ENCODE peak calls at places on chromosomes 2 and 18, in seven cellular contexts. One of them, this sample, is unnamed.

GRCh38 chr2:134124047-134124753 is 129.7 kb upstream of the MGAT5 start:
- DNase-seq in tibial nerve: no peak
- DNase-seq in fibroblast of lung: peak; percentile 28
- DNase-seq in left ventricle myocardium inferior: no peak
- DNase-seq in mesendoderm: no peak
- DNase-seq in GM23248: no peak
- DNase-seq in HCT116: no peak
- DNase-seq in this sample: no peak

GRCh38 chr2:71674158-71674807 is 220.9 kb downstream of the DYSF start:
- DNase-seq in left ventricle myocardium inferior: no peak
- DNase-seq in tibial nerve: no peak
- DNase-seq in fibroblast of lung: no peak
- DNase-seq in mesendoderm: no peak
- DNase-seq in HCT116: no peak
- DNase-seq in GM23248: no peak
- DNase-seq in this sample: no peak

GRCh38 chr18:62101236-62101635 is 85.6 kb downstream of the PIGN start:
- DNase-seq in mesendoderm: no peak
- DNase-seq in left ventricle myocardium inferior: no peak
- DNase-seq in HCT116: no peak
- DNase-seq in tibial nerve: no peak
- DNase-seq in GM23248: peak; percentile 43
- DNase-seq in fibroblast of lung: peak; percentile 38
- DNase-seq in this sample: no peak

GRCh38 chr18:8656226-8656625 is 47.0 kb downstream of the RAB12 start:
- DNase-seq in GM23248: peak; percentile 39
- DNase-seq in tibial nerve: no peak
- DNase-seq in fibroblast of lung: no peak
- DNase-seq in left ventricle myocardium inferior: no peak
- DNase-seq in HCT116: no peak
- DNase-seq in mesendoderm: no peak
- DNase-seq in this sample: no peak

GRCh38 chr2:223044092-223044836 is 7.7 kb upstream of the KCNE4 start:
- DNase-seq in GM23248: no peak
- DNase-seq in left ventricle myocardium inferior: no peak
- DNase-seq in tibial nerve: no peak
- DNase-seq in fibroblast of lung: no peak
- DNase-seq in HCT116: no peak
- DNase-seq in mesendoderm: peak; percentile 27
- DNase-seq in this sample: no peak

GRCh38 chr2:10507106-10507505 is 59.0 kb upstream of the ODC1 start:
- DNase-seq in left ventricle myocardium inferior: no peak
- DNase-seq in tibial nerve: no peak
- DNase-seq in HCT116: no peak
- DNase-seq in mesendoderm: no peak
- DNase-seq in fibroblast of lung: no peak
- DNase-seq in GM23248: no peak
- DNase-seq in this sample: peak; percentile 9

GRCh38 chr2:9709539-9710285 is 78.9 kb upstream of the YWHAQ start:
- DNase-seq in HCT116: no peak
- DNase-seq in tibial nerve: no peak
- DNase-seq in GM23248: no peak
- DNase-seq in mesendoderm: no peak
- DNase-seq in fibroblast of lung: no peak
- DNase-seq in left ventricle myocardium inferior: no peak
- DNase-seq in this sample: no peak

GRCh38 chr2:108640731-108641130 is 78.6 kb upstream of the RANBP2 start:
- DNase-seq in mesendoderm: no peak
- DNase-seq in left ventricle myocardium inferior: no peak
- DNase-seq in HCT116: no peak
- DNase-seq in GM23248: peak; percentile 93
- DNase-seq in fibroblast of lung: peak; percentile 92
- DNase-seq in tibial nerve: no peak
- DNase-seq in this sample: no peak

GRCh38 chr2:12087671-12088380 is 341.4 kb downstream of the LPIN1 start:
- DNase-seq in left ventricle myocardium inferior: no peak
- DNase-seq in GM23248: peak; percentile 86
- DNase-seq in mesendoderm: no peak
- DNase-seq in HCT116: no peak
- DNase-seq in fibroblast of lung: peak; percentile 34
- DNase-seq in tibial nerve: no peak
- DNase-seq in this sample: no peak

GRCh38 chr2:172693037-172693436 is 42.6 kb upstream of the RAPGEF4 start:
- DNase-seq in fibroblast of lung: peak; percentile 99
- DNase-seq in HCT116: peak; percentile 91
- DNase-seq in mesendoderm: no peak
- DNase-seq in tibial nerve: no peak
- DNase-seq in left ventricle myocardium inferior: peak; percentile 72
- DNase-seq in GM23248: peak; percentile 98
- DNase-seq in this sample: peak; percentile 54

GRCh38 chr2:214504599-214505376 is 93.9 kb downstream of the VWC2L start:
- DNase-seq in GM23248: no peak
- DNase-seq in fibroblast of lung: no peak
- DNase-seq in mesendoderm: no peak
- DNase-seq in tibial nerve: no peak
- DNase-seq in left ventricle myocardium inferior: no peak
- DNase-seq in HCT116: no peak
- DNase-seq in this sample: no peak

GRCh38 chr18:35671952-35672603 is 90.5 kb downstream of the GALNT1 start:
- DNase-seq in tibial nerve: no peak
- DNase-seq in fibroblast of lung: no peak
- DNase-seq in HCT116: no peak
- DNase-seq in left ventricle myocardium inferior: no peak
- DNase-seq in mesendoderm: no peak
- DNase-seq in GM23248: peak; percentile 25
- DNase-seq in this sample: no peak

GRCh38 chr18:49041677-49042570 is 91.2 kb upstream of the SMAD7 start:
- DNase-seq in HCT116: peak; percentile 16
- DNase-seq in left ventricle myocardium inferior: peak; percentile 58
- DNase-seq in GM23248: peak; percentile 68
- DNase-seq in tibial nerve: peak; percentile 78
- DNase-seq in fibroblast of lung: peak; percentile 67
- DNase-seq in mesendoderm: peak; percentile 72
- DNase-seq in this sample: no peak

GRCh38 chr2:85582467-85582866 is 1.8 kb upstream of the VAMP5 start:
- DNase-seq in mesendoderm: no peak
- DNase-seq in tibial nerve: no peak
- DNase-seq in HCT116: no peak
- DNase-seq in fibroblast of lung: no peak
- DNase-seq in left ventricle myocardium inferior: no peak
- DNase-seq in GM23248: no peak
- DNase-seq in this sample: no peak

GRCh38 chr2:85579266-85579935 is 2.0 kb downstream of the VAMP8 start:
- DNase-seq in GM23248: no peak
- DNase-seq in left ventricle myocardium inferior: no peak
- DNase-seq in tibial nerve: no peak
- DNase-seq in HCT116: no peak
- DNase-seq in fibroblast of lung: no peak
- DNase-seq in mesendoderm: peak; percentile 95
- DNase-seq in this sample: peak; percentile 66

GRCh38 chr2:85578243-85579180 is 1.1 kb downstream of the VAMP8 start:
- DNase-seq in HCT116: no peak
- DNase-seq in tibial nerve: peak; percentile 37
- DNase-seq in GM23248: no peak
- DNase-seq in mesendoderm: peak; percentile 56
- DNase-seq in left ventricle myocardium inferior: peak; percentile 56
- DNase-seq in fibroblast of lung: no peak
- DNase-seq in this sample: peak; percentile 86

GRCh38 chr2:85577386-85578242 is at the start of gene VAMP8:
- DNase-seq in GM23248: no peak
- DNase-seq in HCT116: peak; percentile 53
- DNase-seq in fibroblast of lung: no peak
- DNase-seq in left ventricle myocardium inferior: no peak
- DNase-seq in mesendoderm: peak; percentile 86
- DNase-seq in tibial nerve: no peak
- DNase-seq in this sample: peak; percentile 72

DNA sequence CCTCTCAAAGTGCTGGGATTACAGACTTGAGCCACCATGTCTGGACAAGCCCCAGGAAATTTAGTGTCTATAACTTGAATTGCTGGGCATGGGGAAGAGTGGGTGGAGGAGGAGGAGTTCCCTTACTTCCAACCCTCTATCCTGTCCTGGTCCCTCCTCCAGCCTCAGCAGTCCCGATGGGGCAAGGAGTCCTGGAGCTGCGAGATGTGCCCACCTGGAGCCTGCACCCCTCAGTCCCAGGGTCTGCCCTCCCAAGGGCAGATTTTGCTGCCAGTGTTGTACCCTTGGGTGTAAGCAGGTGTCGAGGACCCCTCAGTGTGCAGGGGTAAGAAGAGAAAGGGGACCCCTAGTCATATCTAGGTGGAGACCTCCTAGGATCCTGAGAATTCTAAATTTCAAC is 2.8 kb downstream of the VAMP8 start:
- DNase-seq in HCT116: no peak
- DNase-seq in tibial nerve: no peak
- DNase-seq in mesendoderm: no peak
- DNase-seq in GM23248: no peak
- DNase-seq in fibroblast of lung: no peak
- DNase-seq in left ventricle myocardium inferior: no peak
- DNase-seq in this sample: no peak
- H3K4me3 ChIP-seq in HCT116: no peak overlapping the region
- H3K4me3 ChIP-seq in tibial nerve: no peak overlapping the region
- H3K4me3 ChIP-seq in mesendoderm: no peak overlapping the region
- H3K4me3 ChIP-seq in GM23248: no peak overlapping the region
- H3K4me3 ChIP-seq in fibroblast of lung: no peak overlapping the region
- H3K4me3 ChIP-seq in left ventricle myocardium inferior: no peak overlapping the region
- H3K4me3 ChIP-seq in this sample: no peak overlapping the region

GRCh38 chr2:218223046-218223445 is 6.1 kb downstream of the ARPC2 start:
- DNase-seq in left ventricle myocardium inferior: no peak
- DNase-seq in GM23248: peak; percentile 32
- DNase-seq in mesendoderm: no peak
- DNase-seq in fibroblast of lung: no peak
- DNase-seq in HCT116: no peak
- DNase-seq in tibial nerve: no peak
- DNase-seq in this sample: no peak

GRCh38 chr2:218219934-218220333 is 2.9 kb downstream of the ARPC2 start:
- DNase-seq in tibial nerve: no peak
- DNase-seq in left ventricle myocardium inferior: no peak
- DNase-seq in GM23248: no peak
- DNase-seq in HCT116: no peak
- DNase-seq in fibroblast of lung: no peak
- DNase-seq in mesendoderm: no peak
- DNase-seq in this sample: no peak

GRCh38 chr2:218226903-218227302 is 9.9 kb downstream of the ARPC2 start:
- DNase-seq in left ventricle myocardium inferior: no peak
- DNase-seq in tibial nerve: no peak
- DNase-seq in HCT116: no peak
- DNase-seq in GM23248: no peak
- DNase-seq in fibroblast of lung: no peak
- DNase-seq in mesendoderm: no peak
- DNase-seq in this sample: no peak

GRCh38 chr2:218221015-218221414 is 4.0 kb downstream of the ARPC2 start:
- DNase-seq in left ventricle myocardium inferior: no peak
- DNase-seq in GM23248: peak; percentile 42
- DNase-seq in fibroblast of lung: no peak
- DNase-seq in tibial nerve: no peak
- DNase-seq in mesendoderm: no peak
- DNase-seq in HCT116: no peak
- DNase-seq in this sample: no peak

DNA sequence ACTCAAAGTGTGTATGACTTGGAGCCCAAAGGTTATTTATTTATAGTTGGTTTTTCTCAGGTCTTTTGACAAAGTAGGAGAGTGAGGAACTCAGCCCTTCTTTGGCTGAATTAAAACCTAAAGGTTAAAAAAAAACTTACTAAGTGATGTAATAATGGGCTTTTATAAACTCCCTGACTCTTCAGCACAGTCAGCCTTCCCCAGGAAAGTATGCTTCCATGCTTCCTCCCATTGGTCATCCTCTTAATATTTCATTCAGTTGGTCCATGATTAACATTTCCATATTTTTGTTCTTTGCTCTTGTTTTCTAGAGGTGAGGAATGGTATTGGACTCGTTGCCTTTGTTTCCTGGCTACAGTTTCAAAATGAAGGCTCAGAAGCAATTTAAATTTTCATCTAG is 7.2 kb downstream of the ARPC2 start:
- DNase-seq in GM23248: peak; percentile 51
- DNase-seq in fibroblast of lung: no peak
- DNase-seq in mesendoderm: no peak
- DNase-seq in tibial nerve: no peak
- DNase-seq in HCT116: no peak
- DNase-seq in left ventricle myocardium inferior: no peak
- DNase-seq in this sample: no peak
- H3K4me1 ChIP-seq in GM23248: peaks cover 73% of the 10 kb centered on the region
- H3K4me1 ChIP-seq in fibroblast of lung: peaks cover 9% of the 10 kb centered on the region
- H3K4me1 ChIP-seq in mesendoderm: peaks cover 5% of the 10 kb centered on the region
- H3K4me1 ChIP-seq in tibial nerve: peaks cover 62% of the 10 kb centered on the region
- H3K4me1 ChIP-seq in HCT116: peaks cover 16% of the 10 kb centered on the region
- H3K4me1 ChIP-seq in left ventricle myocardium inferior: peaks cover 79% of the 10 kb centered on the region
- H3K4me1 ChIP-seq in this sample: peaks cover 32% of the 10 kb centered on the region

DNA sequence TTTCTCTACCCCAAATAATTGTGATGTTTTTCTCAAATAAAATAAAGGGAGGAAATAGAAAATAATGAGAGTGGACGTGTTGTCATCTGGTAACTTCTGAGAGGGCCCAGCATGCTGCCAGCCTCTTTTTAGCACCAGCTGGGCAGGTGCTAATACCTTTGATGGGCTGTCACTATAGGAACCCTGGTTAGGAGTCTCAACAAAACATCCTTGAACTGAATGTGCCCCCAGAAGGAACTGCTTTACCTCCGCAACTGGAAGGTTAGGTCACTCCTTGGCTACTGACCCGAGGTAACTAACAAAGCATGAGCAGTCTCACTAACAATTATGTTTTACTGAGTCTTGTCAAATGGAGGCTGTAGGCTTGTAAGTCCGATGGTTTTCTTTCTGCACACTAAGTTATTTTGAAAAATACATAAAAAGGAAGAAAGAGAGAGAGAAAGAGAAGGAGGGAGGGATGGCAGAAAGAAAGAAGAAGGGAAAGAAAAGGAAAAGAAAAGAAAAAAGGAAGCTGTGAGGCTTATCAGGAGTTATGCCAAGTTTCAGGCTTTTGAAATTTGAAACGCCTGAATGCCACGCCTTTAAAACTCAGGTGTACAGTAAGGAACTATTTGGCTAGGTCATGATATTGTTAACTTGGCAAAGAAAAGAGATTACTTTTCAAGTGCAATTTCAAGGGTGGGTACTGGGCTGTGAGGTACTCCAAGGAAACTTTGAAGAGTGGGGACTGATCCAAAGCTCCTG is 91.0 kb downstream of the TGIF1 start:
- DNase-seq in tibial nerve: no peak
- DNase-seq in HCT116: no peak
- DNase-seq in mesendoderm: peak; percentile 71
- DNase-seq in GM23248: no peak
- DNase-seq in fibroblast of lung: no peak
- DNase-seq in left ventricle myocardium inferior: no peak
- DNase-seq in this sample: no peak
- H3K4me3 ChIP-seq in tibial nerve: no peak overlapping the region
- H3K4me3 ChIP-seq in HCT116: no peak overlapping the region
- H3K4me3 ChIP-seq in mesendoderm: no peak overlapping the region
- H3K4me3 ChIP-seq in GM23248: no peak overlapping the region
- H3K4me3 ChIP-seq in fibroblast of lung: no peak overlapping the region
- H3K4me3 ChIP-seq in left ventricle myocardium inferior: no peak overlapping the region
- H3K4me3 ChIP-seq in this sample: no peak overlapping the region

DNA sequence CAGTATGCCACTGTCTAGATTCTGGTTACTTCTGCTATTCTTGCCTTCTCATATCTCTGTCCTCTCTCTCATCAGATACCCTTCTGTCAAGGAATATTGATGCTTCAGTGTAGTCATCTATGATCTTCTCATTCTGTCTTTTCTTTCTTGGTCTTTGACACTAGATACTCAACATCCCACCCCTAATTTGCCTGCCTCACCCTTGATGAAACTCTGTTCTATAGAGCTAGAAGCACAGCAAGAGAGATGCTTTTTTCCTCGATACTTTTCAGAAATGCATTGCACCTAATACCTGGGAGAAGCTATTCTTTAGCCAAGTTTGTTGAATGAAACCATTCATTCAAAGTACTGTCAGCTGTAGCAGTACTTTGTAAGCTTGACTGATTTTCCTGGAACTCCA is 9.5 kb downstream of the SEPTIN2 start:
- DNase-seq in fibroblast of lung: no peak
- DNase-seq in mesendoderm: no peak
- DNase-seq in HCT116: no peak
- DNase-seq in left ventricle myocardium inferior: no peak
- DNase-seq in tibial nerve: no peak
- DNase-seq in GM23248: no peak
- DNase-seq in this sample: no peak
- H3K4me1 ChIP-seq in fibroblast of lung: peaks cover 2% of the 10 kb centered on the region
- H3K4me1 ChIP-seq in mesendoderm: no peaks in the 10 kb centered on the region
- H3K4me1 ChIP-seq in HCT116: peaks cover 3% of the 10 kb centered on the region
- H3K4me1 ChIP-seq in left ventricle myocardium inferior: peaks cover 51% of the 10 kb centered on the region
- H3K4me1 ChIP-seq in tibial nerve: peaks cover 14% of the 10 kb centered on the region
- H3K4me1 ChIP-seq in GM23248: peaks cover 41% of the 10 kb centered on the region
- H3K4me1 ChIP-seq in this sample: no peaks in the 10 kb centered on the region

This sample was measured in aorta.